ENCODE peak calls at places on chromosome 13, in six cellular contexts. Y is T-helper 17 cell, H is iris pigment epithelial cell, S is lung, D is ELR, J is SJSA1. I is an unnamed sample.
A peak's percentile ranks its signal among the peaks of the same experiment; 100 is the strongest.

GRCh38 chr13:92429231-92429630 is 797.4 kb upstream of the GPC6 start:
- DNase-seq in Y (no peak), H (no peak), S (no peak), D (no peak), J (no peak), I (no peak)

GRCh38 chr13:109569938-109570711 is 216.3 kb downstream of the IRS2 start:
- DNase-seq in Y (no peak), H (no peak), S (no peak), D (no peak), J (no peak), I (no peak)

GRCh38 chr13:64869539-64869938 is 2360.6 kb downstream of the PCDH9 start:
- DNase-seq in Y (no peak), H (no peak), S (no peak), D (no peak), J (no peak), I (no peak)

GRCh38 chr13:81713201-81713600 is 1372.3 kb upstream of the SPRY2 start:
- DNase-seq in Y (no peak), H (no peak), S (no peak), D (no peak), J (no peak), I (no peak)

GRCh38 chr13:95500136-95500718 is 52.3 kb upstream of the CLDN10 start:
- DNase-seq in Y (no peak), H (no peak), S (no peak), D (peak; percentile 47), J (peak; percentile 87), I (peak; percentile 51)

GRCh38 chr13:105721056-105721455 is 814.4 kb downstream of the EFNB2 start:
- DNase-seq in Y (no peak), H (peak; percentile 46), S (no peak), D (no peak), J (no peak), I (no peak)

GRCh38 chr13:27975579-27976361 is 6.7 kb upstream of the CDX2 start:
- DNase-seq in Y (no peak), H (no peak), S (no peak), D (no peak), J (no peak), I (no peak)

GRCh38 chr13:98509271-98510155 is 67.4 kb downstream of the STK24 start:
- DNase-seq in Y (peak; percentile 31), H (peak; percentile 91), S (peak; percentile 44), D (peak; percentile 97), J (peak; percentile 95), I (no peak)

GRCh38 chr13:42880241-42880640 is 98.9 kb downstream of the FAM216B start:
- DNase-seq in Y (no peak), H (no peak), S (no peak), D (no peak), J (no peak), I (no peak)

GRCh38 chr13:40220299-40220935 is 446.0 kb downstream of the FOXO1 start:
- DNase-seq in Y (no peak), H (peak; percentile 93), S (no peak), D (no peak), J (no peak), I (no peak)

GRCh38 chr13:92842145-92842544 is 384.5 kb upstream of the GPC6 start:
- DNase-seq in Y (no peak), H (peak; percentile 84), S (no peak), D (peak; percentile 69), J (peak; percentile 70), I (no peak)

GRCh38 chr13:24217601-24218281 is 57.2 kb downstream of the SPATA13 start:
- DNase-seq in Y (no peak), H (no peak), S (no peak), D (no peak), J (peak; percentile 10), I (no peak)

GRCh38 chr13:91726666-91727065 is 328.2 kb downstream of the GPC5 start:
- DNase-seq in Y (no peak), H (no peak), S (no peak), D (no peak), J (no peak), I (no peak)

GRCh38 chr13:71522976-71523517 is 344.0 kb downstream of the DACH1 start:
- DNase-seq in Y (no peak), H (no peak), S (no peak), D (no peak), J (no peak), I (no peak)

GRCh38 chr13:95106562-95106961 is 194.7 kb downstream of the ABCC4 start:
- DNase-seq in Y (no peak), H (peak; percentile 37), S (no peak), D (peak; percentile 22), J (no peak), I (no peak)

GRCh38 chr13:40350283-40350992 is 316.0 kb downstream of the FOXO1 start:
- DNase-seq in Y (no peak), H (peak; percentile 82), S (no peak), D (no peak), J (no peak), I (no peak)

GRCh38 chr13:85148009-85148408 is 651.2 kb downstream of the SLITRK6 start:
- DNase-seq in Y (no peak), H (peak; percentile 26), S (no peak), D (no peak), J (no peak), I (no peak)